ENCODE peak calls at places on chromosome 12, in five cellular contexts. E, M, X, J and W are unnamed samples. For H3K4me1, the result is how much of the 10 kb centered on the place peaks cover.

GRCh38 chr12:116582610-116583009 is 23.4 kb downstream of the MAP1LC3B2 start:
- DNase-seq in E (no peak), X (no peak), J (peak), M (peak), W (no peak)

GRCh38 chr12:52600071-52600470 is 1.2 kb downstream of the KRT72 start:
- DNase-seq in J (no peak), X (no peak), E (no peak), M (no peak), W (no peak)

GRCh38 chr12:65685514-65685913 is 138.8 kb upstream of the HMGA2 start:
- DNase-seq in E (peak), X (no peak), M (no peak), J (no peak), W (no peak)

GRCh38 chr12:15268927-15269552 is 47.8 kb upstream of the RERG start:
- DNase-seq in M (no peak), X (no peak), J (peak), E (peak), W (no peak)

GRCh38 chr12:13592063-13592942 is 389.1 kb downstream of the GRIN2B start:
- DNase-seq in X (no peak), E (peak), J (no peak), M (no peak), W (no peak)

GRCh38 chr12:66235626-66236281 is 46.7 kb downstream of the IRAK3 start:
- DNase-seq in E (no peak), M (no peak), J (no peak), X (no peak), W (no peak)

GRCh38 chr12:12467701-12468218 is 94.9 kb downstream of the DUSP16 start:
- DNase-seq in M (no peak), X (no peak), E (no peak), J (no peak), W (no peak)

GRCh38 chr12:62562892-62563291 is 96.3 kb downstream of the MON2 start:
- DNase-seq in J (peak), M (no peak), E (peak), X (no peak), W (no peak)

GRCh38 chr12:119249441-119249840 is 70.7 kb downstream of the HSPB8 start:
- DNase-seq in M (no peak), J (no peak), X (no peak), E (no peak), W (no peak)

GRCh38 chr12:93957870-93958269 is 190.5 kb upstream of the PLXNC1 start:
- DNase-seq in X (no peak), J (no peak), E (no peak), M (no peak), W (no peak)

GRCh38 chr12:109475993-109476806 is 900 bp downstream of the KCTD10 start:
- DNase-seq in E (peak), X (no peak), M (no peak), J (no peak), W (no peak)

GRCh38 chr12:78562358-78563205 is 302.0 kb upstream of the SYT1 start:
- DNase-seq in J (no peak), X (no peak), E (peak), M (no peak), W (no peak)

GRCh38 chr12:124387510-124387855 is 92.6 kb downstream of the RFLNA start:
- DNase-seq in M (no peak), J (peak), E (no peak), X (no peak), W (no peak)

GRCh38 chr12:80954857-80955520 is 17.3 kb upstream of the LIN7A start:
- DNase-seq in E (peak), J (no peak), M (no peak), X (no peak), W (no peak)

GRCh38 chr12:32002848-32003493 is 43.8 kb downstream of the RESF1 start:
- DNase-seq in E (no peak), M (no peak), J (no peak), X (no peak), W (no peak)

GRCh38 chr12:107337354-107338095 is 244.2 kb upstream of the CRY1 start:
- DNase-seq in J (no peak), E (no peak), M (no peak), X (no peak), W (no peak)

GRCh38 chr12:115830633-115831032 is 446.9 kb downstream of the MED13L start:
- DNase-seq in E (no peak), M (no peak), J (no peak), X (no peak), W (no peak)

GRCh38 chr12:74537126-74537706 is 419 bp upstream of the ATXN7L3B start:
- DNase-seq in J (no peak), M (no peak), X (no peak), E (peak), W (no peak)

GRCh38 chr12:111304642-111305071 is 64.2 kb downstream of the PHETA1 start:
- DNase-seq in J (no peak), M (no peak), X (no peak), E (peak), W (no peak)

GRCh38 chr12:120584343-120585149 is 3.3 kb upstream of the POP5 start:
- DNase-seq in J (peak), E (peak), X (peak), M (peak), W (no peak)

GRCh38 chr12:13390381-13390856 is 193.9 kb downstream of the EMP1 start:
- DNase-seq in J (peak), E (no peak), M (peak), X (peak), W (peak)

GRCh38 chr12:25052191-25053020 is 103.5 kb upstream of the BCAT1 start:
- DNase-seq in X (no peak), J (peak), E (peak), M (no peak), W (no peak)

GRCh38 chr12:118360785-118361404 is 11.8 kb downstream of the TAOK3 start:
- DNase-seq in M (no peak), E (no peak), X (no peak), J (no peak), W (no peak)

GRCh38 chr12:71092290-71092689 is 65.5 kb downstream of the TSPAN8 start:
- DNase-seq in X (no peak), M (no peak), E (peak), J (no peak), W (no peak)

GRCh38 chr12:53102883-53103807 is at the start of gene SOAT2:
- DNase-seq in M (no peak), X (no peak), J (no peak), E (no peak), W (no peak)

GRCh38 chr12:45989857-45990467 is 412 bp downstream of the SCAF11 start:
- DNase-seq in X (peak), E (peak), J (peak), M (peak), W (peak)

GRCh38 chr12:100365411-100365810 is 8.5 kb downstream of the SLC17A8 start:
- DNase-seq in M (no peak), X (no peak), E (no peak), J (no peak), W (no peak)

GRCh38 chr12:32754101-32754500 is 1.6 kb downstream of the YARS2 start:
- DNase-seq in J (no peak), M (no peak), X (no peak), E (peak), W (no peak)

GRCh38 chr12:92615703-92616102 is 87.1 kb upstream of the PLEKHG7 start:
- DNase-seq in J (no peak), M (no peak), E (no peak), X (no peak), W (no peak)

GRCh38 chr12:109597414-109597794 is 23.8 kb downstream of the MVK start:
- DNase-seq in X (no peak), E (no peak), M (peak), J (no peak), W (no peak)

GRCh38 chr12:67515679-67516363 is 132.7 kb upstream of the DYRK2 start:
- DNase-seq in E (no peak), M (no peak), X (no peak), J (no peak), W (no peak)

GRCh38 chr12:131383291-131383690 is 327.6 kb upstream of the SFSWAP start:
- DNase-seq in M (no peak), E (no peak), J (no peak), X (no peak), W (no peak)

GRCh38 chr12:69998922-69999321 is 173.9 kb downstream of the MYRFL start:
- DNase-seq in X (no peak), E (no peak), M (no peak), J (no peak), W (no peak)

GRCh38 chr12:45619736-45620135 is 109.8 kb upstream of the ARID2 start:
- DNase-seq in E (no peak), M (no peak), X (no peak), J (no peak), W (no peak)

GRCh38 chr12:41277019-41277770 is 89.1 kb downstream of the PDZRN4 start:
- DNase-seq in E (peak), M (no peak), X (no peak), J (no peak), W (no peak)

GRCh38 chr12:12336511-12336910 is 13.5 kb downstream of the MANSC1 start:
- DNase-seq in X (no peak), E (no peak), M (no peak), J (no peak), W (no peak)

GRCh38 chr12:38921025-38921677 is 15.8 kb upstream of the CPNE8 start:
- DNase-seq in J (peak), M (no peak), X (no peak), E (peak), W (no peak)

GRCh38 chr12:52532636-52533035 is 12.4 kb upstream of the KRT5 start:
- DNase-seq in M (no peak), J (no peak), E (no peak), X (peak), W (no peak)

GRCh38 chr12:49503674-49504180 is 35.1 kb upstream of the KCNH3 start:
- DNase-seq in M (no peak), E (peak), X (no peak), J (no peak), W (peak)

GRCh38 chr12:10717410-10717809 is 5.7 kb downstream of the YBX3 start:
- DNase-seq in J (no peak), X (no peak), M (no peak), E (peak), W (no peak)
- H3K4me1 ChIP-seq in J (half or more), X (under half), M (under half), E (under half), W (under half)

DNA sequence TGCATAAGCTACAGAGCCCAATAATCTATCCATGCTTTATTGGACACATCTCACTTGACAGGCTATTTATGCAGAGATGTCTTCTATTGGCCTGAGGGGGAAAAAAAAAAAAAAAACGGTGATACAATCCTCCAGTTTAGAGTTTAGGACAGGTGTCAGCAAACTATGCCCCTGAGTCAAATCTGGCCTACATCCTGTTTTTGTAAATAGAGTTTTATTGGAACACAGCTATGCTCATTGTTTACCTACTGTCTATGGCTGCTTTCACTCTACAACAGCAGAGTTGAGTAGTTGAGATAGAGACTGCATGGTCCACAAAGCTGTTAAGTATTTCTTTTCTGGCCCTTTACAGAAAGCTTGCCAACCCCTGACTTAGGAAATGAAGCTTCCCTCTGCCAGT is 403.1 kb downstream of the C12orf75 start:
- DNase-seq in M (no peak), E (no peak), X (no peak), J (no peak), W (no peak)
- H3K4me1 ChIP-seq in M (under half), E (under half), X (under half), J (under half), W (under half)

GRCh38 chr12:98402081-98402480 is 113.3 kb upstream of the TMPO start:
- DNase-seq in X (no peak), J (no peak), E (peak), M (no peak), W (no peak)
- H3K4me1 ChIP-seq in X (under half), J (under half), E (under half), M (under half), W (under half)

DNA sequence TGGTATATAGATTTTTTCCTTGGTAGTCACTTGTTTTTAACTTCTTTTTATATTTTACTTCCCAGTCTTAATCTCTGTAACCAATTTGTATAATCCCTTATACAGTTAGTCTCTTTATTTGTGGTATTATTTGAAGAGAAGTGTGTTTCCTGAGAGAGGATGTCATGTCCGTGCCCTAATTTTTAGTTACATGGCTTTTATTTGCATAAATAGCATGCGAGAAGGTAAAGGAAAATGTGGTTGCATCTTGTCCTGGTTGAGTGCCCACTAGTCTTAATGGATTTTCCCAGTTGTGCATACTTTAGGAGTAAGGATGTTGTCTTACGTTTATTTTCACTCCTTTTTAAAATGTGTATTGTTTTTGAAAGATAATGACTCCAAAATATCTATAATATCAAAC is 27.5 kb downstream of the RAP1B start:
- DNase-seq in X (no peak), M (no peak), E (no peak), J (no peak), W (no peak)
- H3K4me1 ChIP-seq in X (under half), M (under half), E (under half), J (half or more), W (under half)

GRCh38 chr12:22803725-22804124 is 178.8 kb downstream of the ETNK1 start:
- DNase-seq in M (no peak), J (no peak), X (no peak), E (peak), W (no peak)
- H3K4me1 ChIP-seq in M (under half), J (under half), X (under half), E (under half), W (under half)

DNA sequence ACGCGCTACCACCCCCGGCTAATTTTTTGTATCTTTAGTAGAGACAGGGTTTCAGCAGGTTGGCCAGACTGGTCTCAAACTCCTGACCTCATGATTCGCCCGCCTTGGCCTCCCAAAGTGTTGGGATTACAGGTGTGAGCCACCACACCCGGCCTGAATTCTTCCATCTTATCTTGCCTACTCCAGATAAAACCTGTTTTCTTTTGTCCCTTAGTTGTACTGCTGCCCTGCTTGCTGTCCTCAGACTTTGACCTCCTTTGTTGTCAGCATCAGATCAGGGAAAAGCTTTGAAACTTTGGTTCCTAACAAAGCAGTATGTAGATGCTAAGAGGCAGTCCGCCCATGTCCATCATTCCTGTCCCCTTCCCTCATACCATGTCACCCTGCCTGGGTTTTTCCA is 15.9 kb downstream of the COPZ1 start:
- DNase-seq in X (no peak), M (no peak), J (no peak), E (no peak), W (no peak)
- H3K4me1 ChIP-seq in X (under half), M (under half), J (under half), E (under half), W (under half)

DNA sequence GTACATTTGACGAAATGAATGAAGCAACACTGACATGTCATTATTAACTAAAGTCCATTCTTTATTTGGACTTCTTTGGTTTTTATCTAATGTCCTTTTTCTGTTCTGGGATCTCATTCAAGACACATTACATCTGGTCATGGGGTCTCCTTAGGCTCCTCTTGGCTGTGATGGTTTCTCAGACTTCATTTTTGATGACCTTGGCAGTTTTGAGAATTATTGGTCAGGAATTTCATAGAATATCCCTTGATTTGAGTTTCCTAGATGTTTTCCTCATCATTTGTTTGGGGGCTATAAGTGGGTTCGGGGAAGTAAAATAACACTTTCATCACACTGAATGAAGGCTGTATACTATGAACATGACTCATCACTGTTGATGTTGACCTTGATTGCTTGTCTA is 770.6 kb downstream of the AACS start:
- DNase-seq in E (no peak), J (no peak), M (no peak), X (no peak), W (no peak)
- H3K4me1 ChIP-seq in E (under half), J (under half), M (under half), X (under half), W (under half)

DNA sequence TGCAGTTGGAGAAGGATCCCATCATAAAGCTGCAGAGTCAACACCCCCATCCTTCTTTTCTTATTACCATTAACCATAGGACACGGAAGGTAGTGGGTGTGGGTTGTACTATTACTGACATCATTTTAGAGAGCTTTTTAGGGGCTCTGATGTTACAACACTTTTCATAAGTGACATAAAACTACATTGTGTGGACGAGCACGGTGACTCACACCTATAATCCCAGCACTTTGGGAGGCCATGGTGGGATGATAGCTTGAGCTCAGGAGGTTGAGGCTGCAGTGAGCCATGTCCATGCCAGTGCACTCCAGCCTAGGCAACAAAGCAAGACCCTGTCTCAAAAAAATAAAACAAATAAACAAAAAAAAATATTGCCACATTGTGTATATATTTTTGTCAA is 167.1 kb downstream of the DUSP6 start:
- DNase-seq in X (no peak), E (no peak), J (no peak), M (no peak), W (no peak)
- H3K4me1 ChIP-seq in X (under half), E (under half), J (under half), M (under half), W (under half)

DNA sequence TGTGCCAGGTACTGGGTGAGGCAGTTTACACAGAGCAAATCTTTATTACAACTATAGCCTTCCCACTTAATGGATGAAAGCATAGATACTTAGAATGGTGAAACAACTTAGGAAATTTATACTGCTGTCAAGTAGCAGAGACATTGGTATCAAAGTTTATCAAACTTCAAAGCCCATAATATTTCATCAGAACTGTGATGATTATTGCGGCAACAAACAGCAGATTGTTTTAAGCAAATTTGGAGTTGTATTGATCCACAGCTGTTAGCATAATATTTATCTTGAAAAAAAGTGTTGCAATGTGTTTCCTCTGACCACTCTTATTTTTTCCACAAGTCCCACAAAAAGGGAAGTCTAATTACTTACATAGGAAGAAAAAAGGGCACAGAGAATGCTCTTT is 2.0 kb upstream of the SLCO1B3 start:
- DNase-seq in X (no peak), E (no peak), M (no peak), J (no peak), W (no peak)
- H3K4me1 ChIP-seq in X (under half), E (under half), M (under half), J (under half), W (under half)

GRCh38 chr12:6336079-6336858 is 5.6 kb downstream of the TNFRSF1A start:
- DNase-seq in M (peak), E (peak), J (peak), X (peak), W (peak)
- H3K4me1 ChIP-seq in M (half or more), E (under half), J (half or more), X (under half), W (half or more)